ENCODE peak calls at places on chromosomes 11 and 22, in ten cellular contexts. C is AG09309; N is sigmoid colon; B is lower leg skin; Q is activated B cell treated with CpG ODN at 0.5 μM for 24 hours; Y is endothelial cell; I is CD4-positive, alpha-beta T cell; M is ovary; P is A549; H is fibroblast of the aortic adventitia. L is an unnamed sample.

GRCh38 chr11:30936476-30936875 is 350.3 kb upstream of the MPPED2 start:
- DNase-seq in C (no peak), N (no peak), B (no peak), Q (no peak), Y (no peak), I (no peak), M (no peak), P (no peak), H (peak), L (no peak)

GRCh38 chr22:36077261-36077660 is 48.6 kb upstream of the RBFOX2 start:
- DNase-seq in C (peak), N (no peak), B (peak), Q (no peak), Y (no peak), I (no peak), M (no peak), P (no peak), H (peak), L (no peak)

GRCh38 chr11:60281482-60281881 is 1.0 kb downstream of the MS4A4A start:
- DNase-seq in C (no peak), N (no peak), B (no peak), Q (no peak), Y (no peak), I (no peak), M (no peak), P (no peak), H (no peak), L (no peak)

GRCh38 chr11:86627776-86628455 is 44.5 kb downstream of the ME3 start:
- DNase-seq in C (peak), N (no peak), B (no peak), Q (no peak), Y (no peak), I (no peak), M (peak), P (no peak), H (peak), L (no peak)

GRCh38 chr11:62666259-62666926 is 1.3 kb downstream of the CSKMT start:
- DNase-seq in C (no peak), N (no peak), B (no peak), Q (no peak), Y (no peak), I (no peak), M (no peak), P (no peak), H (no peak), L (no peak)

GRCh38 chr11:65981101-65981740 is 19.7 kb downstream of the SART1 start:
- DNase-seq in C (no peak), N (peak), B (no peak), Q (no peak), Y (no peak), I (no peak), M (no peak), P (no peak), H (no peak), L (no peak)

GRCh38 chr22:25083414-25084166 is 116.1 kb upstream of the CRYBB3 start:
- DNase-seq in C (no peak), N (no peak), B (no peak), Q (no peak), Y (no peak), I (no peak), M (no peak), P (no peak), H (no peak), L (no peak)

GRCh38 chr11:2158966-2159365 is 2.0 kb downstream of the INS start:
- DNase-seq in C (no peak), N (no peak), B (no peak), Q (no peak), Y (no peak), I (no peak), M (no peak), P (no peak), H (no peak), L (no peak)

GRCh38 chr11:46267930-46268329 is 9.5 kb upstream of the CREB3L1 start:
- DNase-seq in C (no peak), N (no peak), B (no peak), Q (no peak), Y (no peak), I (no peak), M (no peak), P (no peak), H (no peak), L (no peak)

GRCh38 chr11:122714021-122714420 is 58.5 kb downstream of the UBASH3B start:
- DNase-seq in C (no peak), N (no peak), B (no peak), Q (no peak), Y (no peak), I (no peak), M (no peak), P (no peak), H (no peak), L (no peak)

GRCh38 chr11:68471360-68472340 is 11.1 kb downstream of the PPP6R3 start:
- DNase-seq in C (peak), N (no peak), B (no peak), Q (no peak), Y (no peak), I (peak), M (no peak), P (no peak), H (peak), L (peak)

GRCh38 chr11:111539426-111540113 is 950 bp upstream of the LAYN start:
- DNase-seq in C (no peak), N (no peak), B (no peak), Q (no peak), Y (no peak), I (peak), M (no peak), P (no peak), H (no peak), L (no peak)

GRCh38 chr11:372809-373715 is 3.8 kb downstream of the B4GALNT4 start:
- DNase-seq in C (no peak), N (no peak), B (no peak), Q (no peak), Y (no peak), I (no peak), M (no peak), P (no peak), H (no peak), L (no peak)

GRCh38 chr11:29119116-29119515 is 897.7 kb downstream of the KCNA4 start:
- DNase-seq in C (peak), N (no peak), B (no peak), Q (no peak), Y (no peak), I (no peak), M (no peak), P (no peak), H (peak), L (no peak)

GRCh38 chr11:134120143-134120850 is 51.4 kb downstream of the JAM3 start:
- DNase-seq in C (peak), N (peak), B (peak), Q (no peak), Y (no peak), I (no peak), M (peak), P (no peak), H (peak), L (no peak)

GRCh38 chr11:8717876-8718753 is 35.5 kb downstream of the RPL27A start:
- DNase-seq in C (peak), N (peak), B (no peak), Q (peak), Y (no peak), I (no peak), M (peak), P (no peak), H (peak), L (no peak)

GRCh38 chr22:22358136-22358535 is 113.5 kb downstream of the VPREB1 start:
- DNase-seq in C (no peak), N (no peak), B (no peak), Q (no peak), Y (no peak), I (no peak), M (no peak), P (no peak), H (no peak), L (no peak)

GRCh38 chr11:126318642-126319373 is 14.9 kb downstream of the DCPS start:
- DNase-seq in C (peak), N (peak), B (peak), Q (no peak), Y (no peak), I (no peak), M (no peak), P (no peak), H (peak), L (no peak)

GRCh38 chr11:75420224-75421034 is 12.6 kb downstream of the KLHL35 start:
- DNase-seq in C (no peak), N (no peak), B (no peak), Q (no peak), Y (no peak), I (no peak), M (no peak), P (no peak), H (no peak), L (no peak)

GRCh38 chr11:130580372-130580771 is 131.9 kb downstream of the ADAMTS15 start:
- DNase-seq in C (peak), N (no peak), B (no peak), Q (no peak), Y (no peak), I (no peak), M (peak), P (peak), H (peak), L (no peak)

GRCh38 chr11:113906038-113906437 is 1.4 kb downstream of the HTR3B start:
- DNase-seq in C (no peak), N (no peak), B (no peak), Q (no peak), Y (peak), I (no peak), M (no peak), P (peak), H (peak), L (no peak)

GRCh38 chr11:2717561-2717960 is 17.8 kb upstream of the KCNQ1OT1 start:
- DNase-seq in C (no peak), N (no peak), B (no peak), Q (no peak), Y (no peak), I (no peak), M (no peak), P (no peak), H (no peak), L (no peak)

GRCh38 chr11:82906236-82906635 is 4.7 kb downstream of the DDIAS start:
- DNase-seq in C (peak), N (no peak), B (no peak), Q (no peak), Y (no peak), I (no peak), M (no peak), P (no peak), H (peak), L (no peak)

DNA sequence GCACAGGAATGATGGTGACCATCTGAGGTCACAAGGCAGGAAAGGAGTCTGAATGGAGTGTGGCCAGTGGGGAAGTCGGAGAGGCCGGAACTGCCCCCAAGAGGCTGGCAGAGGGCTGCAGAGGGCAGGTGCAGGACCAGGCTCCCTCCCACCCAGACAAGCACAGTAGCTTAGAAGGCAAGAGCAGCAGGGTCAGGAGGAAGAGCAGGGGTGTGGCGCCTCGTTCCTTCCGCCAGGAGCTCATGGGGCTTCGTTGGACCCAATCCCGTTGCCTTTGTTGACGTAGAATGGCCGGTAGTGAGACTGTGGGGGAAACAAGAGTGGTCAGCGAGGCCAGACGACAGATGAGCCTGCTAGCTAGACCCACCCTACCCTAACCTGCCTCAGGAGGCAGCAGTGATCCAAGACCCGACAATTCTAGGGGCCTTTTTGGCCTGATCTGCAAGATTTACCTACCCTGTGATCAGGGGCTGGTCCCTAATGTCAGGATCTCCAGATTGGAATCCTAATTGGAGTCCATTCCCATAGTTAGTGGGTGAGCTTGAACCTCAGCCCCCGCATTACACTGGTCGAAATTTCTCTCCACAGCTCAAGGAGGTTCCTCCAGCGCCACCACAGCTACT is 25.6 kb downstream of the TRIM29 start:
- DNase-seq in C (no peak), N (no peak), B (no peak), Q (no peak), Y (no peak), I (no peak), M (no peak), P (no peak), H (no peak), L (no peak)
- TF ChIP-seq CTCF in C (no peak), N (no peak), B (no peak), Q (no peak), Y (no peak), I (no peak), M (no peak), P (no peak), H (no peak), L (no peak)

GRCh38 chr22:19111584-19111983 is 10.6 kb downstream of the DGCR2 start:
- DNase-seq in C (no peak), N (no peak), B (no peak), Q (no peak), Y (no peak), I (no peak), M (no peak), P (no peak), H (no peak), L (no peak)
- TF ChIP-seq CTCF in C (no peak), N (no peak), B (no peak), Q (no peak), Y (no peak), I (no peak), M (no peak), P (no peak), H (no peak), L (no peak)

GRCh38 chr11:125226701-125227100 is 62.1 kb downstream of the PKNOX2 start:
- DNase-seq in C (no peak), N (no peak), B (no peak), Q (no peak), Y (no peak), I (no peak), M (no peak), P (no peak), H (no peak), L (no peak)

GRCh38 chr11:125222494-125222893 is 57.9 kb downstream of the PKNOX2 start:
- DNase-seq in C (no peak), N (no peak), B (no peak), Q (no peak), Y (no peak), I (no peak), M (no peak), P (no peak), H (no peak), L (no peak)

GRCh38 chr11:125223901-125224331 is 59.4 kb downstream of the PKNOX2 start:
- DNase-seq in C (no peak), N (no peak), B (no peak), Q (no peak), Y (no peak), I (no peak), M (no peak), P (no peak), H (no peak), L (no peak)

GRCh38 chr11:125225401-125225800 is 60.9 kb downstream of the PKNOX2 start:
- DNase-seq in C (no peak), N (no peak), B (no peak), Q (no peak), Y (no peak), I (no peak), M (no peak), P (no peak), H (no peak), L (no peak)

DNA sequence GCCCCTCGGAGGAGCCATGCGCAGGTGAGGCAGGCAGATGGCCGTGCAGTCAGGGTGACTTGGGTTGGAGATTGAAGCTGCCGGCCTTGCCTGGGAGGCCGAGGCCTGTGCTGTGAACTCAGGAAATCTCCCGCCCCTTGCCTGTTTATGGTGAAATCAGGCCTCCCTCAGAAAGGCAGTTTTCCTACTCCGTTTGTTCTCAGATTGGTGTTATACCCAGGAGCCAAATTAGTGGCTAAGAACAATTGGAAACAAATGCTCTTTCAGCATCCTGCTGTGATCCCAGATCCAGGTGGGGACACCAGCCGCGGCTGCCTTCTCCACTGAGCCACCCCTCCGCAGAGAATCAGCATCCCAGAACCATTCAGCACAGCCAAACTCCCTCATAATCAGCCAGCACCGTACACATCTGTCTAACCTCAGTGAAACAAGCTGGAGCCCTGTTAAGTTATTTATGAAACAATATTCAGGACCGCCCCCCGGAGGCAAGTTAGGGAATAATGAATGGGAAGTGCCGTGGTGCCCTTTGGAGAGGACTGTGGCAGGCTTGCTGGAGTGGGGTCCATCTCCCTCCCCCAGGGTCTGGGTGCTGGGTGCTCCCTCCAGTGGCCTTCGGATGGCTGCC is 60.0 kb downstream of the PKNOX2 start:
- DNase-seq in C (no peak), N (peak), B (no peak), Q (no peak), Y (peak), I (no peak), M (peak), P (no peak), H (peak), L (no peak)
- TF ChIP-seq CTCF in C (peak), N (no peak), B (no peak), Q (no peak), Y (no peak), I (no peak), M (peak), P (no peak), H (peak), L (no peak)

GRCh38 chr11:41206388-41206787 is 253.1 kb downstream of the LRRC4C start:
- DNase-seq in C (no peak), N (no peak), B (no peak), Q (no peak), Y (no peak), I (no peak), M (no peak), P (no peak), H (no peak), L (no peak)

DNA sequence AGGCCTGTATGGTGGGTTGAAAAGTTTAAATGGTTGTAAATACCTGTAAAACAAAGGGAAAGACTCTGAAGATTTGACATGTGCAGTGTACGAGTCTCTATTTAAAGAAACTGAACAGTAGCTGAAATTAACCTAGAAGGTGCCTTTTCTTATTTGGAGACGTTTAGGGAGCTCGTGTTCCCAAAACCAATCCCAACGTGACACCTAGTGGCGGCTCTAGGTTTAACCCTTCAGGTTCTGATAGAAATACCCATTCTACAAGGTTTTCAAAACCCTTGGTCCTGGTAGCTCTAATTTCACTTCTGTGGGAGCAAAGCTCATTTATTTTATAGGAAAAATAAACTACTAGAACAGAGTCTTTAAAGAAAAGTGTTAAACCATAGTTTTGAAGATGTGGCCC is 258.3 kb downstream of the LRRC4C start:
- DNase-seq in C (no peak), N (no peak), B (no peak), Q (no peak), Y (peak), I (no peak), M (no peak), P (no peak), H (no peak), L (no peak)
- TF ChIP-seq CTCF in C (no peak), N (no peak), B (no peak), Q (no peak), Y (peak), I (no peak), M (no peak), P (peak), H (no peak), L (no peak)

GRCh38 chr11:32297629-32298028 is 137.7 kb downstream of the WT1 start:
- DNase-seq in C (peak), N (no peak), B (no peak), Q (no peak), Y (no peak), I (no peak), M (no peak), P (peak), H (peak), L (no peak)
- TF ChIP-seq CTCF in C (peak), N (no peak), B (no peak), Q (no peak), Y (no peak), I (peak), M (no peak), P (peak), H (no peak), L (peak)